ENCODE peak calls at places on chromosome 13, in seven cellular contexts. B, J, W, V, R, F and D are unnamed samples.

GRCh38 chr13:77737583-77738200 is 40.2 kb downstream of the SLAIN1 start:
- DNase-seq in R (no peak), W (no peak), J (no peak), B (peak), V (no peak), F (no peak), D (no peak)

GRCh38 chr13:99998261-99998660 is 16.7 kb downstream of the ZIC2 start:
- DNase-seq in W (no peak), B (no peak), V (no peak), J (no peak), R (no peak), F (no peak), D (no peak)

GRCh38 chr13:104024416-104025170 is 958.4 kb upstream of the SLC10A2 start:
- DNase-seq in J (no peak), R (peak), B (no peak), V (no peak), F (peak), W (no peak), D (no peak)

GRCh38 chr13:28493740-28494536 is 990 bp downstream of the FLT1 start:
- DNase-seq in R (no peak), J (no peak), B (no peak), W (no peak), V (no peak), F (no peak), D (peak)

GRCh38 chr13:93307166-93307565 is 80.6 kb downstream of the GPC6 start:
- DNase-seq in W (no peak), F (peak), R (no peak), V (no peak), B (no peak), J (no peak), D (no peak)

GRCh38 chr13:87355451-87355850 is 315.7 kb upstream of the SLITRK5 start:
- DNase-seq in V (no peak), F (no peak), W (no peak), R (no peak), J (no peak), B (no peak), D (no peak)

GRCh38 chr13:28411859-28412353 is 83.0 kb downstream of the FLT1 start:
- DNase-seq in B (no peak), W (no peak), J (no peak), F (no peak), R (peak), V (no peak), D (peak)

GRCh38 chr13:96935971-96936370 is 58.3 kb downstream of the OXGR1 start:
- DNase-seq in F (no peak), V (no peak), R (no peak), B (no peak), W (no peak), J (no peak), D (peak)

GRCh38 chr13:66477816-66478215 is 752.3 kb downstream of the PCDH9 start:
- DNase-seq in F (no peak), R (no peak), V (no peak), B (no peak), J (no peak), W (no peak), D (no peak)

GRCh38 chr13:33230178-33230881 is 55.2 kb downstream of the STARD13 start:
- DNase-seq in W (no peak), R (peak), J (no peak), V (no peak), F (peak), B (no peak), D (no peak)